ENCODE peak calls at places on chromosomes 2 and 18, in four cellular contexts. T is A549, H is K562, C is HepG2. Q is an unnamed sample.

GRCh38 chr2:160210599-160211138 is 10.6 kb upstream of the ITGB6 start:
- DNase-seq in T (peak), H (peak), C (peak), Q (peak)

GRCh38 chr2:130341562-130342019 is 1.1 kb upstream of the IMP4 start:
- DNase-seq in T (peak), H (peak), C (no peak), Q (no peak)

GRCh38 chr2:88753833-88754584 is 62.5 kb downstream of the RPIA start:
- DNase-seq in T (no peak), H (no peak), C (no peak), Q (no peak)

GRCh38 chr2:18118703-18119102 is 240.2 kb downstream of the KCNS3 start:
- DNase-seq in T (no peak), H (no peak), C (no peak), Q (no peak)

GRCh38 chr2:73212448-73213176 is 1.4 kb upstream of the SMYD5 start:
- DNase-seq in T (peak), H (peak), C (peak), Q (peak)

GRCh38 chr18:74526478-74526877 is 7.8 kb upstream of the CNDP1 start:
- DNase-seq in T (no peak), H (no peak), C (no peak), Q (no peak)

GRCh38 chr2:130288467-130289403 is 54.0 kb upstream of the IMP4 start:
- DNase-seq in T (no peak), H (peak), C (no peak), Q (peak)

GRCh38 chr2:222440670-222441422 is 16.5 kb downstream of the SGPP2 start:
- DNase-seq in T (no peak), H (no peak), C (peak), Q (no peak)

GRCh38 chr2:161414385-161415040 is 1.6 kb upstream of the TBR1 start:
- DNase-seq in T (peak), H (peak), C (peak), Q (peak)

GRCh38 chr2:215713393-215713792 is 277.5 kb upstream of the FN1 start:
- DNase-seq in T (no peak), H (no peak), C (peak), Q (no peak)

GRCh38 chr2:215718426-215718825 is 282.6 kb upstream of the FN1 start:
- DNase-seq in T (no peak), H (no peak), C (no peak), Q (no peak)

GRCh38 chr2:215717627-215718412 is 282.0 kb upstream of the FN1 start:
- DNase-seq in T (no peak), H (no peak), C (no peak), Q (no peak)

GRCh38 chr2:215718890-215719289 is 283.0 kb upstream of the FN1 start:
- DNase-seq in T (no peak), H (no peak), C (no peak), Q (no peak)

DNA sequence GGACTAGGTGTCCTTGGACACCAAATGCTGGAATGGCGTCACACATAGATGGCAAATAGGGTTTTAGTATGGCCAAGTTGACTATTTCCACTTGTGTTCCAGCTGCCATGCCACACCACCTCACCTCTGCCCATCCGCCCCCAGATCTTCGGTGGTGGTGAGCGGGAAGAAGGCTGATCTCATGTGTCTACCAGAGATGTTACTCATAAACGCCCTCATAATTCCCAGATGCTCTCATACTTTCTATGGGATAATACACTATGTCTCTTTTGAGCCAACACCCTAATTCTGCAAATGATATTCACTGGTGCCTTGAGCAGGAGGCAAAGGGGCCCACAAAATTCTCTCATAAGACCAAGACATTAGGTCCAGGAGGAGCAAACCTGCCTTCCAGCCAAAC is 281.1 kb upstream of the FN1 start:
- DNase-seq in T (no peak), H (no peak), C (no peak), Q (no peak)
- TF ChIP-seq NR3C1 in T (no peak), H (no peak), C (no peak), Q (no peak)

GRCh38 chr2:176129013-176129796 is at the start of gene HOXD8:
- DNase-seq in T (peak), H (peak), C (no peak), Q (peak)
- TF ChIP-seq JUN in T (peak), H (no peak), C (no peak), Q (no peak)

DNA sequence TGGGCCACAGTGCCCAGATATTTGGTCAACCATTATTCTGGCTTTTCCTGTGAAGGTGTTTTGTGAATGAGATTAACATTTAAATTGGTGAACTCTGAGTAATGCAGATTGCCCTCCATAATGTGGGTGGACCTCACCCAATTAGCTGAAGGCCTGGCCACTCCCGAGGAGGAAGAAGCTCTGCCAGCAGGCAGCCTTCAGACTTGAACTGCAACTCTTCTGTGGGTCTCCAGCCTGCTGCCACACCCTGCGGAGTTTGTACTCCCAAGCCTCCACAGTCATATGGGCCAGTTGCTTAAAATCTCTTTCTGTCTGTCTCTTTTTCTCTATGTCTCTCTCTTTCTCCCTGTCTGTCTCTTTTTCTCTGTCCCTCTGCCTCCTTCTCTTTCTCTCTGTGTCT is 262.7 kb downstream of the MYCN start:
- DNase-seq in T (no peak), H (no peak), C (no peak), Q (no peak)
- TF ChIP-seq HMGXB4 in T (no peak), H (no peak), C (no peak), Q (no peak)

GRCh38 chr2:238100821-238101771 is 956 bp downstream of the ESPNL start:
- DNase-seq in T (no peak), H (no peak), C (no peak), Q (no peak)
- TF ChIP-seq NR3C1 in T (no peak), H (no peak), C (no peak), Q (no peak)

DNA sequence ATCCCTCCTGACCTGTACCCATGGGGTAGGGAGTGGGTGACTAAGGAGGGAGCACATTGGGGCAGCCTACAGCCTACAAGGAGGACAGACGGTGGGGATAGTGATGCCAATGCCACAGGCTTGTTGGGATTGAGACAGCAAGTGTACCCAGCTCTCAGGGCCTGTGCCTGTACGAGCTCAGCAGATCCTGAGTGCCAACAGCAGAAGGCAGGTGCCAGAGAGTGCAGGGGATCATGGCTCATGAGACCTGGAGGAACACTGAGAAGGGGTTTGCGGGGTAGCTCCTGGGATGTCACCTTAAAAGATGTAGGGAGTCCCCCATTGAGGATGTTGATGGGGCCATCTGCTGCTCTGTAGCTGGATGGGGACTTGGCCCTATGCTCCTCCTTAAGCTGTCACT is 10.3 kb upstream of the SNED1 start:
- DNase-seq in T (no peak), H (no peak), C (no peak), Q (peak)
- TF ChIP-seq JUN in T (no peak), H (no peak), C (no peak), Q (no peak)

DNA sequence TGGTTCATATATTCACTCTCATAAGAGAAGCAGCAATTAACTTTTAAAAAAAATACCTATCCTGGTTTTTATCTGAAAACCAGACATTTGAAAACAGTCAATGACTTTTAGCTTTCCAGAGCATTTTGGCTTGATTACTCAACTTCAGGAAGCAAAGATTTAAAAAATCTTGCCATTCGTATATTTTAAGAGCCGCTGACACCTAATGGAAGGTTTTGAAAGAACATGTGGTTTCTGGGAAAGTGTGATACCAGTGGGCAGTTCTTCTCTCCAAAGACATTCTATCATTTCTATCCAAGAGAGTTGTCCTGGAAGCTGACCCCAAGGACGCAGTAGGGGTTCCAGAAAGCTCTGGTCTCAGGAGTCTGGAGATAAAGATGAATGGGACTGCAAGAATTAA is 234.7 kb downstream of the TTC32 start:
- DNase-seq in T (peak), H (no peak), C (no peak), Q (no peak)
- TF ChIP-seq HMGXB4 in T (no peak), H (no peak), C (no peak), Q (no peak)

DNA sequence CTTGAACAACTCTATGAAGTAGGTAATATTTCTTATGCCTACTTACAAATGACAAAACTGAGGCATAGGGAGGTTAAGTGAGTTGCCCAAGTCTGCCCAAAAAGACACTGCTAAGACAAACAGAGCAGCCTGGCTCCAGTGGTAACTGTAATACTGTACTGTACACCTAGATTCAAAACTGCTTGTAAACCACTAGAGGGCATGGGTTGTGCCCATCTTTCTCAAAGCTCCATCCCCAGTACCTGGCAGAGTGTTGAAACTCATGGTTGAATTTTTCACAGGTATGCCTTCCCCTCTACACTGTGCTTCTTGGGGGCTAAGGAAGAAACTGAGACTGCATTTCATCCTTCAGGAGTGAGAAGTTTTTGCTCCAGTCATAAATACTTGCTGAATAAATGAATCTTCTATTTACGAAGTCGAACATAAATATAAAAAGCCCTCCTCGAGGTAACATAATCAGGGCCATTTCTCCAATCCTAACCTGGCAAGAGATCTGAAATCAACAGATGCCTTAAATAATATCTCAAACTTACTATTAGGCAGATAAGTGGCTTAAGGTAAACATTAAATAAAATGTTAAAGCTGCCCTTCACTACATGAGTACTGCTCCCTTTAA is 2.0 kb downstream of the PPP4R1 start:
- DNase-seq in T (peak), H (no peak), C (peak), Q (no peak)
- TF ChIP-seq NR3C1 in T (no peak), H (no peak), C (no peak), Q (no peak)

DNA sequence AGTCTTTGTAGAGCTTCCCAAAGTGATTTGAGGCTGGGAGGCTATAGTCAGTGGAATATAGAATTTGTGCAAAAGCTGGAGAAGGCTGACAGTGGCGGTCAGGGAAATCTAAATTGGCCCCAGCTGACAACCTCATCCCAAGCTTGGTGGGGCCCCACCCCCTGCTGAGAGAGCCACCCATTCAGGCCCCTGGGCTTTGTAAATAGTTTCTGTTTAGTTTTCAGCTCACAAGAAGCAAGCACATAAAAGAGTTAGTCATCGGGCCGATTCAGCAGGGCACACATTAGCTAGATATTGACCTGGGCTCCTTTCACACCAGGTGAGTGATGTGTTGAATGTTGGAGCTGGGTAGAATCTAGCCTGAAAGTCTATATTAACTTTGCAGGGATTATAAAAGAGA is 227.1 kb downstream of the VAPA start:
- DNase-seq in T (peak), H (no peak), C (peak), Q (no peak)
- TF ChIP-seq JUN in T (no peak), H (no peak), C (no peak), Q (no peak)

GRCh38 chr2:240399419-240400318 is 35.8 kb upstream of the GPC1 start:
- DNase-seq in T (no peak), H (no peak), C (no peak), Q (no peak)

GRCh38 chr2:240400319-240401161 is 34.9 kb upstream of the GPC1 start:
- DNase-seq in T (no peak), H (no peak), C (no peak), Q (no peak)

GRCh38 chr2:240397924-240398611 is 37.4 kb upstream of the GPC1 start:
- DNase-seq in T (no peak), H (no peak), C (no peak), Q (no peak)

GRCh38 chr2:240397542-240397916 is 37.9 kb upstream of the GPC1 start:
- DNase-seq in T (no peak), H (no peak), C (no peak), Q (no peak)

GRCh38 chr2:240398711-240399267 is 36.7 kb upstream of the GPC1 start:
- DNase-seq in T (no peak), H (no peak), C (no peak), Q (no peak)
- TF ChIP-seq HMGXB4 in T (no peak), H (no peak), C (no peak), Q (no peak)